ENCODE peak calls at places on chromosome 16, in five cellular contexts. T, D, S, L and O are unnamed samples.

GRCh38 chr16:12341423-12341822 is 364.9 kb downstream of the SNX29 start:
- DNase-seq in T (peak), L (peak), D (no peak), S (peak), O (peak)

GRCh38 chr16:15714393-15715172 is 64.5 kb downstream of the NDE1 start:
- DNase-seq in S (no peak), T (no peak), D (no peak), L (no peak), O (no peak)

GRCh38 chr16:68090109-68090508 is 4.9 kb downstream of the NFATC3 start:
- DNase-seq in L (no peak), S (no peak), D (no peak), T (no peak), O (no peak)

GRCh38 chr16:14672403-14672971 is 21.6 kb downstream of the PLA2G10 start:
- DNase-seq in L (no peak), S (no peak), T (no peak), D (no peak), O (no peak)

GRCh38 chr16:55257971-55258613 is 65.9 kb upstream of the IRX6 start:
- DNase-seq in T (peak), D (peak), L (peak), S (peak), O (peak)

GRCh38 chr16:8752706-8753105 is 44.7 kb downstream of the TMEM186 start:
- DNase-seq in S (no peak), L (no peak), T (no peak), D (no peak), O (no peak)

GRCh38 chr16:11133344-11133921 is 122.6 kb downstream of the SOCS1 start:
- DNase-seq in T (peak), S (peak), D (no peak), L (peak), O (peak)

GRCh38 chr16:14529010-14529669 is 100.9 kb downstream of the PARN start:
- DNase-seq in D (peak), S (peak), T (peak), L (peak), O (peak)

GRCh38 chr16:31879937-31880321 is 6.3 kb downstream of the ZNF267 start:
- DNase-seq in S (no peak), L (no peak), D (no peak), T (no peak), O (no peak)

GRCh38 chr16:695355-696089 is 5.3 kb upstream of the WDR24 start:
- DNase-seq in L (peak), S (no peak), D (peak), T (no peak), O (peak)
- TF ChIP-seq EZH2 in L (peak), S (peak), D (no peak), T (no peak), O (no peak)

DNA sequence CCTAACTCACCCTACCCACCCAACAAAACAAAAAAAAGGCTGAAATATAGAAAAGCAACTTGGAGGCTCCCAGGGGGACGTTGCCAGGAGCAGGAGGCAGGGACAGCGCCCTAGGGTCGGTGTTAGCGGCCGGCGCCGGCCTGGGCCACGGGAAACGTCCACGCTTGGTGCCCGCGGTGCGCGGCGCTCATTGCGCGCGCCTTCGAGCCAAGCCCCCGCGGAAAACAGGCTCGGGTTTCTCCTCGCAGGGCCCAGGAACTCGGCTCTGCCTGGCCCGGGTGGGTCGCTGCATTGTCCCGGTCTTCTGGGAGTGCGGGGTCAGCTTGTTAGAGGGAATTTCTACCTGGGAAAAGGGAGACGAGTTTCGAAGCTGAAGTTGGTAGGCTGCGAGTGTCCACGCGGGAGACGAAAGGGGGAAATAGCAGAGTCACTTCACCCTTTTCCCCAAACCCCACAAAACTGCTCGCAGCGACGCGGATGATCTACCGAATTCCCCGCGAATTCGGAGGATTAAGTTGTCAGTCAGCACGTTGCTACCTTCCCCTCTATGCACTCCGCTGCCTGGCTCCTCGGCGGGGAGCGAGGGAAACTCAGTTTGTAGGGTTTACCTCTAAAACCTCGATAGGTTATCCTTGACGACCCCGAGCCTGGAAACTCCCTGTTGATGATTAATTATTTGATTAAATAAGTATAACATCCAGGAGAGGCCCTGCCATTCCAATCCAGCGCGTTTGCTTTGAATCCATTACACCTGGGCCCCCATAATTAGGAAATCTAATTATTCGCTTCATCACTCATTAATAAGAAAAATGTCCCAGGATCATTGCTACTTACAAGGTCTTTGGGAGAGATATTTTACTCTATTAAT is 751 bp upstream of the FOXC2 start:
- DNase-seq in L (no peak), D (no peak), S (peak), T (no peak), O (no peak)
- TF ChIP-seq EZH2 in L (no peak), D (peak), S (no peak), T (peak), O (no peak)

GRCh38 chr16:56350491-56351405 is 74.6 kb downstream of the AMFR start:
- DNase-seq in D (no peak), L (no peak), S (no peak), T (no peak), O (no peak)
- TF ChIP-seq EZH2 in D (no peak), L (no peak), S (no peak), T (no peak), O (no peak)

GRCh38 chr16:78189121-78189520 is 89.7 kb downstream of the WWOX start:
- DNase-seq in T (no peak), S (no peak), D (peak), L (no peak), O (no peak)
- TF ChIP-seq EZH2 in T (no peak), S (no peak), D (no peak), L (no peak), O (no peak)

GRCh38 chr16:21277927-21278706 is at the start of gene CRYM:
- DNase-seq in S (peak), T (peak), D (peak), L (peak), O (peak)
- TF ChIP-seq EZH2 in S (no peak), T (no peak), D (no peak), L (no peak), O (peak)

GRCh38 chr16:2195316-2196161 is 866 bp downstream of the CASKIN1 start:
- DNase-seq in D (peak), S (no peak), L (no peak), T (no peak), O (no peak)
- TF ChIP-seq EZH2 in D (no peak), S (peak), L (no peak), T (no peak), O (peak)

GRCh38 chr16:2857451-2858244 is at the start of gene PRSS22:
- DNase-seq in L (peak), T (peak), S (no peak), D (peak), O (peak)

GRCh38 chr16:2859686-2860265 is 1.8 kb upstream of the PRSS22 start:
- DNase-seq in L (no peak), D (no peak), T (no peak), S (no peak), O (no peak)

GRCh38 chr16:2856686-2857450 is 1.1 kb downstream of the PRSS22 start:
- DNase-seq in L (no peak), S (no peak), D (no peak), T (no peak), O (no peak)

GRCh38 chr16:2856061-2856670 is 1.8 kb downstream of the PRSS22 start:
- DNase-seq in S (no peak), D (peak), L (peak), T (peak), O (peak)

DNA sequence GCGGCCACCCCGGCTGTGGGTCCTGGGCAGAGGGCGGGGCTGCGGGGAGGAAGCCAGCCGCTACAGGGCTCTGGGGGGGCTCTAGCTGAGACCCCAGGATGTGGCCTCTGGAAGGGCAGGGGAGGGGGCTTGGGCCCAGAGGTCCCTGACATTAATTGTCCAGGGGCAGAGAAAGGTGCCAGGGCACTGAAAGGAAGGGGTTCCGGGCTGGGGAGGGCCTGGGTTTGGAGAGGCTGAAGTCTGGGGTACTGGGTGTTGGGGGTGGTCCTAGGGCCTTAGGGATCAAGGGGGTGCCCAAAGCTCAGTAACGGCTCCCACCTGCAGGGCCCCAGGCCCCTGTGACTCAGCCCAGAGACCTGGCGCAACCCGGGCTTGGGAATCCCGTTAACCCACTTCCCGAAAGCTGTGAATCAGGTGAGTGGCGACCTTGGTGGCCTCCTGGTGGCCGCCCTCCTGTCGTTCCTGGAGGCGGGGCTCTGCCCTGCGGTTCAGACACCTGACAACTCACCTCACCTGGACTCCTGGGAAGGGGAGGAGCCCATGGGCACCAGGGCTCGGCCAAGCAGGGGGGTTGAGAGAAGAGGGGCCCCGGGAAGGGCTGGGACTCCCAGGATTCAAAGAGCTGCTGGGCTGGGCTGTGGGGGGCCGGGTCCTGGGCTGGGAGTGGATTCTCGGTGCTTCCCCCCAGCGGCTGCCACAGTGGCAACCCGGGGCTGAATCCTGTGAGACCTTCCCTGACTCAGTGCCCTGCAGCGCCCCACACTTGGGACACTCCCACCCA is 465 bp upstream of the PRSS22 start:
- DNase-seq in T (peak), L (peak), D (peak), S (no peak), O (no peak)
- TF ChIP-seq EZH2 in T (no peak), L (no peak), D (no peak), S (peak), O (no peak)